ENCODE peak calls at places on chromosome 7, in five cellular contexts. A is endothelial cell, O is GM12865, P is heart right ventricle, L is RCC 7860. S is an unnamed sample.
A peak's percentile ranks its signal among the peaks of the same experiment; 100 is the strongest.

GRCh38 chr7:157318015-157318706 is 18.6 kb upstream of the DNAJB6 start:
- DNase-seq in A (no peak), O (peak; percentile 64), P (no peak), L (no peak), S (no peak)

GRCh38 chr7:45869426-45869825 is 3.5 kb downstream of the CCDC201 start:
- DNase-seq in A (no peak), O (no peak), P (no peak), L (no peak), S (no peak)

GRCh38 chr7:11343818-11344413 is 370.2 kb downstream of the PHF14 start:
- DNase-seq in A (peak; percentile 13), O (peak; percentile 52), P (no peak), L (no peak), S (no peak)

GRCh38 chr7:101167645-101168411 is 2.5 kb upstream of the VGF start:
- DNase-seq in A (no peak), O (no peak), P (no peak), L (no peak), S (no peak)

GRCh38 chr7:130844811-130845580 is 111.0 kb upstream of the KLF14 start:
- DNase-seq in A (no peak), O (no peak), P (no peak), L (no peak), S (no peak)

GRCh38 chr7:121244120-121244865 is 84.5 kb upstream of the WNT16 start:
- DNase-seq in A (no peak), O (no peak), P (no peak), L (no peak), S (no peak)

GRCh38 chr7:506391-506831 is 13.2 kb downstream of the PDGFA start:
- DNase-seq in A (no peak), O (no peak), P (peak; percentile 8), L (no peak), S (no peak)

GRCh38 chr7:105454058-105454739 is 65.5 kb upstream of the SRPK2 start:
- DNase-seq in A (no peak), O (no peak), P (no peak), L (no peak), S (no peak)

GRCh38 chr7:120337308-120337907 is 64.4 kb downstream of the KCND2 start:
- DNase-seq in A (peak; percentile 16), O (peak; percentile 38), P (no peak), L (no peak), S (no peak)

GRCh38 chr7:73717991-73718405 is 1.5 kb downstream of the STX1A start:
- DNase-seq in A (no peak), O (peak; percentile 57), P (no peak), L (peak; percentile 95), S (no peak)

S was measured in iPS DF 19.7.